ENCODE peak calls at places on chromosomes 12 and 14, in four cellular contexts. O is T-helper 22 cell, X is NCI-H345, R is esophagus muscularis mucosa. J is an unnamed sample.

GRCh38 chr12:54292931-54293241 is 7.9 kb downstream of the NFE2 start:
- DNase-seq in R (no peak), X (no peak), O (no peak), J (no peak)

GRCh38 chr12:42539696-42540095 is 49.9 kb downstream of the PRICKLE1 start:
- DNase-seq in R (no peak), X (no peak), O (no peak), J (no peak)

GRCh38 chr14:102221026-102221425 is 81.3 kb downstream of the WDR20 start:
- DNase-seq in O (no peak), X (no peak), R (no peak), J (no peak)

GRCh38 chr12:49346659-49347306 is at the start of gene DNAJC22:
- DNase-seq in X (no peak), R (no peak), O (no peak), J (no peak)

GRCh38 chr14:94142836-94143235 is 13.4 kb upstream of the IFI27L2 start:
- DNase-seq in R (no peak), O (no peak), X (no peak), J (no peak)

GRCh38 chr12:45773734-45774133 is 44.2 kb downstream of the ARID2 start:
- DNase-seq in O (no peak), X (no peak), R (no peak), J (no peak)

GRCh38 chr14:97688626-97689336 is 891.6 kb downstream of the VRK1 start:
- DNase-seq in O (no peak), R (no peak), X (no peak), J (no peak)

GRCh38 chr12:106885026-106885425 is 70.7 kb upstream of the TMEM263 start:
- DNase-seq in O (no peak), X (no peak), R (no peak), J (no peak)

GRCh38 chr14:23183479-23183878 is at the start of gene SLC7A8:
- DNase-seq in X (peak), O (no peak), R (no peak), J (no peak)

GRCh38 chr12:13358391-13358905 is 161.9 kb downstream of the EMP1 start:
- DNase-seq in R (peak), O (no peak), X (no peak), J (no peak)

J was measured in CD4-positive, alpha-beta T cell.